ENCODE peak calls at places on chromosomes 3 and 15, in eight cellular contexts. C is CD8-positive, alpha-beta T cell; R is fibroblast of the aortic adventitia; U is dorsolateral prefrontal cortex; Z is foreskin fibroblast; S is heart left ventricle; I is fibroblast of pulmonary artery; N is fibroblast of lung. D is an unnamed sample.
A peak's percentile ranks its signal among the peaks of the same experiment; 100 is the strongest.

GRCh38 chr3:18556503-18556902 is 131.4 kb upstream of the SATB1 start:
- DNase-seq in C (peak; percentile 53), Z (no peak), S (no peak), U (no peak), I (no peak), R (no peak), N (peak; percentile 58), D (peak; percentile 26)

GRCh38 chr15:44081223-44082013 is 113.7 kb downstream of the FRMD5 start:
- DNase-seq in I (peak; percentile 56), R (peak; percentile 83), C (no peak), S (no peak), Z (peak; percentile 62), U (no peak), N (peak; percentile 89), D (no peak)

GRCh38 chr15:71802770-71803169 is 7.6 kb upstream of the NR2E3 start:
- DNase-seq in S (no peak), C (no peak), U (no peak), I (no peak), N (no peak), Z (no peak), R (no peak), D (peak; percentile 50)

GRCh38 chr15:51365417-51365816 is 24.0 kb downstream of the GLDN start:
- DNase-seq in R (no peak), C (no peak), N (no peak), Z (no peak), S (no peak), I (no peak), U (no peak), D (no peak)

GRCh38 chr3:46713898-46714552 is 3.6 kb downstream of the PRSS50 start:
- DNase-seq in Z (no peak), I (no peak), C (peak; percentile 43), U (no peak), S (peak; percentile 5), R (no peak), N (no peak), D (peak; percentile 63)

GRCh38 chr15:81297147-81297572 is 26.8 kb downstream of the STARD5 start:
- DNase-seq in C (no peak), N (peak; percentile 71), U (no peak), S (no peak), I (peak; percentile 59), Z (no peak), R (peak; percentile 68), D (no peak)

GRCh38 chr15:64521726-64522164 is 61.4 kb downstream of the ZNF609 start:
- DNase-seq in S (peak; percentile 13), U (peak; percentile 83), I (peak; percentile 83), R (peak; percentile 88), C (no peak), Z (peak; percentile 87), N (peak; percentile 67), D (no peak)

GRCh38 chr3:159280792-159281191 is 478.9 kb downstream of the MFSD1 start:
- DNase-seq in Z (no peak), I (no peak), N (no peak), S (no peak), U (no peak), C (no peak), R (no peak), D (no peak)

GRCh38 chr15:79884204-79884596 is 12.6 kb downstream of the MTHFS start:
- DNase-seq in R (no peak), S (no peak), N (no peak), I (no peak), Z (no peak), C (no peak), U (no peak), D (no peak)

GRCh38 chr15:38647683-38648082 is 83.1 kb upstream of the RASGRP1 start:
- DNase-seq in C (no peak), U (no peak), Z (peak; percentile 15), I (peak; percentile 51), R (peak; percentile 32), N (peak; percentile 7), S (no peak), D (no peak)

GRCh38 chr3:128501431-128501830 is 8.4 kb upstream of the GATA2 start:
- DNase-seq in Z (no peak), R (no peak), U (no peak), I (no peak), C (no peak), N (no peak), S (no peak), D (no peak)

GRCh38 chr15:76533060-76533955 is 196.7 kb downstream of the ISL2 start:
- DNase-seq in S (no peak), I (peak; percentile 17), R (no peak), Z (peak; percentile 6), U (no peak), N (no peak), C (no peak), D (no peak)

GRCh38 chr3:79203144-79203519 is 564.7 kb downstream of the ROBO1 start:
- DNase-seq in N (peak; percentile 39), Z (no peak), U (no peak), S (no peak), R (no peak), C (no peak), I (no peak), D (no peak)
- TF ChIP-seq CTCF in N (no peak), Z (no peak), U (no peak), S (no peak), R (no peak), C (no peak), I (no peak), D (no peak)

GRCh38 chr15:68057089-68057488 is 3.0 kb downstream of the PIAS1 start:
- DNase-seq in N (no peak), S (no peak), R (no peak), U (no peak), Z (no peak), I (no peak), C (no peak), D (no peak)

GRCh38 chr15:68055224-68055705 is 1.1 kb downstream of the PIAS1 start:
- DNase-seq in C (peak; percentile 61), N (peak; percentile 57), I (peak; percentile 51), Z (peak; percentile 65), U (peak; percentile 36), R (peak; percentile 43), S (no peak), D (peak; percentile 74)

GRCh38 chr15:68054658-68055223 is 626 bp downstream of the PIAS1 start:
- DNase-seq in S (peak; percentile 53), N (peak; percentile 39), I (no peak), C (no peak), Z (peak; percentile 49), R (no peak), U (peak; percentile 27), D (peak; percentile 73)

GRCh38 chr15:68057758-68058157 is 3.6 kb downstream of the PIAS1 start:
- DNase-seq in S (no peak), Z (no peak), I (no peak), N (no peak), U (no peak), R (no peak), C (no peak), D (no peak)

DNA sequence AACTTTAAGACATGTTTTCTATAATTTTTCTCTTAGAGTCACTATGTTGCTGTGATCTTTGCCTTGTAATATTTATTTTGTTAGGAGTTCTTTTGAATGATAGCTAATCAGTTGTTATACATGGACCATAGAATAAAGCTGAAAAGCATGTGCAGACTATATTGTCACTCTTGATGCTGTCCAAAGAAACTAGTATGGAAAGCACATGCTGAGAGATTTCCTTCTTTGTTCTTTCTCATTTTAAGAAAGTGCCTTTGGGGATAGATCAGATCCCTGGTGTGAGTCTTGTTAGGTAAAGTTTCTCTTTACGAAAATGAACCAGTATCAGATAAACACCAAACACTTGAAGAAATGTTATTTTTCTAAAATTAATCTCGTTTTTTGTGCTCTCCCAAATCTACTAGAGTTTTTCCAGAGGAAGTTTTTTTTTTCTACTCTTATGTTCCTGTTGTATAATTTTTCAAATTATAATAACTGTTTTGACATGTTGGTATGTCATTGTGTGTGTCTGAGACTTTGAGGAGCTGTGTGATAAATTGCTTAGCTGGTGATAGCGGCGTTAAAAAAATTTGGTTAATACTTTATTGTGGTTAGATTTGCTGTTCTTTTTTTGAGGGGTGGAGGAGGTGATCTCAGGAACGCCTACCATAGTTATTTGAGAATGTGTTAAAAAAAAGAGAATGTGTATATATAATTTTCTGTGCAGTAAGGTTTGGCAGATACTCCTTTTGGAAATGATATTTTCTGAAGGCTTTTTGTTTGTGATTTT is 2.2 kb downstream of the PIAS1 start:
- DNase-seq in N (peak; percentile 52), C (no peak), U (no peak), S (no peak), R (peak; percentile 26), Z (no peak), I (no peak), D (no peak)
- H3K4me3 ChIP-seq in N (peak overlapping the region; percentile 85), C (no peak overlapping the region), U (peak overlapping the region; percentile 92), S (peak overlapping the region; percentile 96), R (peak overlapping the region; percentile 85), Z (peak overlapping the region; percentile 92), I (peak overlapping the region; percentile 90), D (peak overlapping the region; percentile 90)

DNA sequence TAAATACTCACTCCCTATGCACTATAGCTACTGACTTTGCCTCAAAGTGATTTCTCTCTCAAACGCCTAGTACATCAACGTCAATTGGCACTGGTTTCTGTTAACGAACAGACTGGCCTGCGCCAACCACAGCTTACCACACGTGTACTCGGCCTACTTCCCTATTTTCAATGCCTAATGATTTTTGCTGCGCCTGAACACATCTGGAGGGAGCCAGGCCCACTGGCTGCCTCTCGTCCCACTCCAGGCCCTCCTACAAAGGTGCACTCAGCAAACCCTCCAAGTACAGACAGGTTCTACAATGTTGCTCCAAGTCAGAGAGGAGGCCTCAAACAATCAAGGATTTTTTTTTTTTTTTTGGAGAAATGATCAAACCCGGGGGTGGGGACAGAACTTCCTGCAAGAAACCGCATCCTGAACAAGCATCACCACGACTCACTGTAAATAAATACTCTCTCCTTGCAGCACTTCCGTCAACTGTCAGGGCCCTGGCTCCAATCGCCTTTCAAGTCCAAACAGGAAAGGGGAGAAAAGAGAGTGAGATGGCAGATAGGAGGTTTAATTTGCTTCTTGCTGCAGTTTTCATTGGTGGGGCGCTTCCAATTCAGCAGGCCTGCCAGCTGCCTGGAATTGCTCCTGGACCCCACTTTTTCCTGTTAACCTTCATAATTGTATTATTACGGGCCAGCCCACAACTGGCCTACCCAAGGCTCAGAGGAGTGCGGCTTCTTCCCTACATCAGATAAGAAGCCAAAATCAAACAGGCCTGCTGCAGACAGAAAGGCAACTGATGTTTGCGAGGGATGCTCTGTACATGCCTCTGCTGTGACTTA is 139.3 kb downstream of the FOXP1 start:
- DNase-seq in I (peak; percentile 75), Z (peak; percentile 73), S (peak; percentile 42), N (peak; percentile 88), C (peak; percentile 83), U (no peak), R (peak; percentile 43), D (peak; percentile 62)
- TF ChIP-seq CTCF in I (no peak), Z (no peak), S (no peak), N (no peak), C (no peak), U (no peak), R (no peak), D (no peak)

DNA sequence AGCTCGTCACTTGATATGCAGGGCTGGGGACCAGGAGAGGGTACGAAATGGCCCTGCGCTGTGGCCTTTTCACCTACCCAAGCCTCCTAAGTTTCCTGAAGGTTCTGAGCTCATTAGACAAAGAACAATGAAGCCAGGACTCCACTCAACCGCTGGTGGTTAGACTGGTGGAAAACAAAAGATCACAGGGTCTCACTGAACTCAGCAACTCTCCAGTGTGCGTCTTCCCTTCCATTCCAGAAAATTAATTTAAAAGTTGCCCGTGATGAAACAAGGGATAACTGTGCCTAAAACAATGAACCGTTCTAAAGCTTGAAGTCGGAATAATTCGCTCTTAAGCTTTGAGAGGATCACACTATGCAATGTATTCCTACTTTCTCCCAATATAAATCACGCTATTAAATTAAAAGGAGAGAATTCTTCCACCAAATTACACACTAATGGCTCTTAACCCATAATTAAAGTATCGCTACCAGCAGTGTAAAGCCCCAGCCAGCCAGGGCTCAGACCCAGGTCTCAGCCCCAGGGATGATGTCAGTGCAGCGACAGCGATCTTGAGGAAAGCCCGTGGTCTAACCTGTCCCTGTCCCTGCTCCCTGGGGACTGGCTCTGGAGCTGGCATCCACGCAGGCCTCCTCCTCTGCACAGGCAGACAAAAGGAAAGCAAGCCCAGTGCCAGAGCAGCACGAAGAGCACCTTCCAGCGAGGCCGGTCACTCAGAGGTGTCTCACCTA is 4.9 kb downstream of the VGLL4 start:
- DNase-seq in R (peak; percentile 41), I (peak; percentile 23), N (no peak), S (no peak), C (no peak), Z (peak; percentile 35), U (no peak), D (no peak)
- H3K4me3 ChIP-seq in R (peak overlapping the region; percentile 44), I (peak overlapping the region; percentile 48), N (no peak overlapping the region), S (peak overlapping the region; percentile 40), C (no peak overlapping the region), Z (peak overlapping the region; percentile 28), U (peak overlapping the region; percentile 40), D (no peak overlapping the region)